ENCODE peak calls at places on chromosomes 4 and X, in four cellular contexts. C is ovary, N is sigmoid colon, E is transverse colon. J is an unnamed sample.

GRCh38 chr4:150067859-150068258 is 10.4 kb upstream of the DCLK2 start:
- DNase-seq in C (no peak), N (no peak), E (no peak), J (no peak)

GRCh38 chr4:6884341-6884870 is 25.2 kb upstream of the TBC1D14 start:
- DNase-seq in C (no peak), N (no peak), E (no peak), J (no peak)

GRCh38 chrX:68827848-68828562 is 816 bp upstream of the EFNB1 start:
- DNase-seq in C (peak), N (peak), E (peak), J (peak)

GRCh38 chrX:126342859-126343258 is 176.8 kb upstream of the DCAF12L2 start:
- DNase-seq in C (no peak), N (no peak), E (no peak), J (no peak)

GRCh38 chrX:8364369-8365141 is 100.1 kb upstream of the VCX3B start:
- DNase-seq in C (no peak), N (no peak), E (no peak), J (no peak)

GRCh38 chr4:10108391-10108790 is 8.2 kb downstream of the WDR1 start:
- DNase-seq in C (no peak), N (no peak), E (no peak), J (no peak)

GRCh38 chr4:3703677-3704521 is 62.3 kb upstream of the ADRA2C start:
- DNase-seq in C (no peak), N (no peak), E (no peak), J (peak)

GRCh38 chr4:39759569-39759968 is 61.6 kb downstream of the UBE2K start:
- DNase-seq in C (no peak), N (no peak), E (no peak), J (no peak)

GRCh38 chr4:74307163-74307562 is 1.1 kb upstream of the EPGN start:
- DNase-seq in C (no peak), N (no peak), E (no peak), J (no peak)

GRCh38 chr4:126268106-126268505 is 953.4 kb downstream of the FAT4 start:
- DNase-seq in C (no peak), N (no peak), E (no peak), J (no peak)

GRCh38 chr4:40969499-40969898 is 219.7 kb downstream of the NSUN7 start:
- DNase-seq in C (no peak), N (no peak), E (no peak), J (no peak)
- TF ChIP-seq EP300 in C (no peak), N (no peak), E (no peak), J (no peak)

GRCh38 chrX:66638591-66639500 is at the start of gene EDA2R:
- DNase-seq in C (peak), N (no peak), E (peak), J (no peak)
- TF ChIP-seq POLR2A in C (no peak), N (no peak), E (no peak), J (no peak)

GRCh38 chr4:118087366-118087765 is 53.1 kb downstream of the NDST3 start:
- DNase-seq in C (no peak), N (no peak), E (no peak), J (no peak)

GRCh38 chr4:118082182-118082581 is 47.9 kb downstream of the NDST3 start:
- DNase-seq in C (no peak), N (no peak), E (no peak), J (no peak)

GRCh38 chr4:118086334-118086733 is 52.0 kb downstream of the NDST3 start:
- DNase-seq in C (no peak), N (no peak), E (no peak), J (no peak)
- TF ChIP-seq EP300 in C (no peak), N (no peak), E (no peak), J (no peak)

GRCh38 chrX:48676106-48676892 is 7.3 kb upstream of the WAS start:
- DNase-seq in C (peak), N (peak), E (peak), J (peak)
- TF ChIP-seq POLR2A in C (peak), N (peak), E (peak), J (no peak)